ENCODE peak calls at places on chromosomes 4 and X, in nine cellular contexts. Y, K, Q, J, L, O, H, M and B are unnamed samples.

GRCh38 chrX:132532955-132533354 is 44.1 kb upstream of the MBNL3 start:
- DNase-seq in Y (no peak), K (peak), Q (no peak), J (peak), L (no peak), O (no peak), H (no peak), M (no peak), B (no peak)

GRCh38 chr4:60241886-60242285 is 958.2 kb upstream of the ADGRL3 start:
- DNase-seq in Y (no peak), K (no peak), Q (no peak), J (no peak), L (no peak), O (no peak), H (no peak), M (no peak), B (no peak)

GRCh38 chr4:7384003-7384928 is 50.5 kb downstream of the PSAPL1 start:
- DNase-seq in Y (no peak), K (no peak), Q (no peak), J (no peak), L (peak), O (no peak), H (peak), M (peak), B (no peak)

GRCh38 chr4:53015681-53016080 is 153.6 kb downstream of the RASL11B start:
- DNase-seq in Y (peak), K (peak), Q (peak), J (peak), L (no peak), O (no peak), H (peak), M (no peak), B (no peak)

GRCh38 chr4:125489952-125490690 is 175.4 kb downstream of the FAT4 start:
- DNase-seq in Y (no peak), K (no peak), Q (no peak), J (no peak), L (no peak), O (no peak), H (no peak), M (no peak), B (peak)

GRCh38 chrX:41779058-41779564 is 55.1 kb downstream of the GPR82 start:
- DNase-seq in Y (no peak), K (peak), Q (no peak), J (peak), L (no peak), O (no peak), H (no peak), M (no peak), B (no peak)

GRCh38 chrX:85611926-85612325 is 232.5 kb upstream of the POF1B start:
- DNase-seq in Y (no peak), K (peak), Q (no peak), J (peak), L (no peak), O (no peak), H (no peak), M (no peak), B (no peak)

GRCh38 chr4:78069309-78069708 is 12.2 kb downstream of the FRAS1 start:
- DNase-seq in Y (no peak), K (no peak), Q (no peak), J (no peak), L (no peak), O (no peak), H (no peak), M (no peak), B (no peak)

GRCh38 chrX:140190441-140191108 is 225.3 kb upstream of the CXorf66 start:
- DNase-seq in Y (no peak), K (peak), Q (no peak), J (no peak), L (no peak), O (no peak), H (peak), M (no peak), B (no peak)

GRCh38 chrX:34656842-34657780 is at the start of gene TMEM47:
- DNase-seq in Y (peak), K (peak), Q (peak), J (peak), L (peak), O (no peak), H (peak), M (peak), B (peak)

GRCh38 chrX:13044441-13044840 is at the start of gene FAM9C:
- DNase-seq in Y (no peak), K (no peak), Q (no peak), J (no peak), L (no peak), O (no peak), H (no peak), M (no peak), B (no peak)
- H3K27ac ChIP-seq in Y (no peak), K (no peak), Q (no peak), J (no peak), L (no peak), O (no peak), H (no peak), M (no peak), B (no peak)

GRCh38 chr4:41613362-41613761 is 75.4 kb downstream of the LIMCH1 start:
- DNase-seq in Y (no peak), K (peak), Q (no peak), J (peak), L (no peak), O (no peak), H (no peak), M (no peak), B (no peak)
- H3K4me3 ChIP-seq in Y (peak), K (no peak), Q (peak), J (peak), L (no peak), O (no peak), H (peak), M (no peak), B (peak)

GRCh38 chrX:150508018-150508417 is 60.4 kb upstream of the MTM1 start:
- DNase-seq in Y (peak), K (no peak), Q (no peak), J (peak), L (no peak), O (no peak), H (no peak), M (no peak), B (no peak)
- H3K27ac ChIP-seq in Y (peak), K (no peak), Q (peak), J (peak), L (no peak), O (no peak), H (peak), M (peak), B (peak)

GRCh38 chr4:139266583-139267257 is 13.3 kb downstream of the MGARP start:
- DNase-seq in Y (peak), K (peak), Q (no peak), J (peak), L (peak), O (peak), H (peak), M (peak), B (peak)

GRCh38 chr4:139265654-139266053 is 14.4 kb downstream of the MGARP start:
- DNase-seq in Y (no peak), K (no peak), Q (no peak), J (no peak), L (no peak), O (no peak), H (no peak), M (no peak), B (no peak)

GRCh38 chr4:139267301-139267700 is 12.7 kb downstream of the MGARP start:
- DNase-seq in Y (no peak), K (no peak), Q (no peak), J (peak), L (no peak), O (no peak), H (no peak), M (no peak), B (no peak)

GRCh38 chr4:139266208-139266582 is 13.8 kb downstream of the MGARP start:
- DNase-seq in Y (no peak), K (no peak), Q (no peak), J (no peak), L (no peak), O (no peak), H (no peak), M (no peak), B (no peak)
- H3K4me3 ChIP-seq in Y (peak), K (peak), Q (no peak), J (peak), L (no peak), O (peak), H (peak), M (peak), B (peak)